ENCODE peak calls at places on chromosomes 16 and 17, in seven cellular contexts. P is Peyer's patch, B is sigmoid colon, Q is stomach, R is uterus, H is heart left ventricle, K is A549. C is an unnamed sample.

GRCh38 chr17:80008383-80008840 is 27.3 kb downstream of the TBC1D16 start:
- DNase-seq in P (peak; percentile 89), B (peak; percentile 90), Q (peak; percentile 92), R (peak; percentile 80), H (peak; percentile 79), K (peak; percentile 77), C (peak; percentile 82)

GRCh38 chr17:65750678-65751077 is 189.2 kb upstream of the AXIN2 start:
- DNase-seq in P (peak; percentile 77), B (peak; percentile 73), Q (peak; percentile 87), R (peak; percentile 68), H (peak; percentile 64), K (peak; percentile 91), C (peak; percentile 67)

GRCh38 chr16:56603589-56603988 is 4.8 kb upstream of the MT2A start:
- DNase-seq in P (peak; percentile 71), B (no peak), Q (peak; percentile 61), R (no peak), H (peak; percentile 77), K (peak; percentile 78), C (peak; percentile 63)

GRCh38 chr17:81831957-81832607 is 1.0 kb downstream of the MCRIP1 start:
- DNase-seq in P (no peak), B (no peak), Q (no peak), R (no peak), H (no peak), K (no peak), C (peak; percentile 35)

GRCh38 chr16:86762035-86762550 is 183.7 kb downstream of the FOXL1 start:
- DNase-seq in P (peak; percentile 14), B (peak; percentile 6), Q (no peak), R (no peak), H (no peak), K (no peak), C (no peak)

GRCh38 chr17:35460354-35460851 is 11.8 kb upstream of the SLFN13 start:
- DNase-seq in P (peak; percentile 95), B (no peak), Q (peak; percentile 88), R (peak; percentile 14), H (no peak), K (peak; percentile 42), C (peak; percentile 52)

GRCh38 chr17:39676198-39676819 is 8.1 kb downstream of the PNMT start:
- DNase-seq in P (peak; percentile 81), B (no peak), Q (peak; percentile 84), R (no peak), H (peak; percentile 89), K (peak; percentile 51), C (peak; percentile 78)

GRCh38 chr16:75116081-75116910 is at the start of gene LDHD:
- DNase-seq in P (peak; percentile 88), B (peak; percentile 93), Q (peak; percentile 94), R (peak; percentile 72), H (peak; percentile 93), K (peak; percentile 81), C (peak; percentile 91)

GRCh38 chr16:56950051-56950450 is 11.7 kb upstream of the CETP start:
- DNase-seq in P (peak; percentile 42), B (no peak), Q (no peak), R (no peak), H (no peak), K (no peak), C (no peak)

GRCh38 chr16:71250461-71251232 is 20.1 kb upstream of the HYDIN start:
- DNase-seq in P (no peak), B (no peak), Q (no peak), R (no peak), H (no peak), K (no peak), C (no peak)

GRCh38 chr16:86594712-86595111 is 16.4 kb downstream of the FOXL1 start:
- DNase-seq in P (no peak), B (no peak), Q (no peak), R (no peak), H (no peak), K (no peak), C (no peak)

GRCh38 chr16:81571592-81572230 is 127.1 kb downstream of the CMIP start:
- DNase-seq in P (no peak), B (no peak), Q (no peak), R (no peak), H (no peak), K (no peak), C (no peak)

GRCh38 chr16:53611151-53611802 is 92.4 kb downstream of the RPGRIP1L start:
- DNase-seq in P (no peak), B (no peak), Q (no peak), R (no peak), H (no peak), K (no peak), C (no peak)

GRCh38 chr17:949623-950338 is 29.8 kb downstream of the NXN start:
- DNase-seq in P (no peak), B (no peak), Q (no peak), R (no peak), H (no peak), K (no peak), C (no peak)

GRCh38 chr17:58991718-58992331 is 114.9 kb downstream of the TRIM37 start:
- DNase-seq in P (peak; percentile 84), B (no peak), Q (peak; percentile 46), R (no peak), H (no peak), K (peak; percentile 37), C (no peak)

GRCh38 chr16:69555437-69555836 is 10.3 kb upstream of the NFAT5 start:
- DNase-seq in P (no peak), B (no peak), Q (no peak), R (no peak), H (no peak), K (no peak), C (no peak)

GRCh38 chr16:55302635-55303034 is 21.4 kb upstream of the IRX6 start:
- DNase-seq in P (no peak), B (no peak), Q (no peak), R (no peak), H (no peak), K (no peak), C (no peak)

GRCh38 chr17:71802663-71803062 is 318.2 kb upstream of the SOX9 start:
- DNase-seq in P (no peak), B (no peak), Q (no peak), R (no peak), H (no peak), K (no peak), C (no peak)

GRCh38 chr17:71803656-71804284 is 317.1 kb upstream of the SOX9 start:
- DNase-seq in P (no peak), B (no peak), Q (no peak), R (no peak), H (no peak), K (no peak), C (no peak)

GRCh38 chr17:71801301-71801700 is 319.5 kb upstream of the SOX9 start:
- DNase-seq in P (no peak), B (no peak), Q (no peak), R (peak; percentile 17), H (no peak), K (no peak), C (no peak)

GRCh38 chr17:71799657-71800056 is 321.2 kb upstream of the SOX9 start:
- DNase-seq in P (no peak), B (no peak), Q (no peak), R (no peak), H (no peak), K (no peak), C (no peak)
- H3K27ac ChIP-seq in P (no peak overlapping the region), B (no peak overlapping the region), Q (no peak overlapping the region), R (no peak overlapping the region), H (no peak overlapping the region), K (no peak overlapping the region), C (no peak overlapping the region)

GRCh38 chr16:64907844-64908243 is 214.0 kb downstream of the CDH11 start:
- DNase-seq in P (no peak), B (no peak), Q (no peak), R (no peak), H (no peak), K (no peak), C (peak; percentile 50)

DNA sequence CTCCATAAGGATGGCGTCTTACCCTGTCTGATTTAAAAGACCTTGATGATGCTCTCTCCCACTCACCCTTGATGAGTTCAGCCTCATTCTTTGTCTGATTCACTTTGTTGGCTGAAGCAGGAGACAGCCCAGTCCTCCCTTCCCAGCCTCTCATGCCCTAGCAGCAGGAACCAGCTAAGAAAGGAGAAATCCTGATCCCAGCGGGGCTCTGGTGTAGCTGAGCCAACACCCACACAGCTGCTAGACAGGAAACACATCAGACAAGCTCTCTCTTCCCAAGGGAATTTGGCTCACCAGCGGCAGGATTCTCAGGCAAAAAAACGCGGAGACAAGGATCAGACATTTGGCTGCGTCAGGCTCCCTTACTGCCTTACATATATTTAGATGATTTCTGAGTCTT is 211.5 kb downstream of the CDH11 start:
- DNase-seq in P (no peak), B (no peak), Q (no peak), R (peak; percentile 22), H (peak; percentile 86), K (peak; percentile 16), C (peak; percentile 31)
- H3K9me3 ChIP-seq in P (no peaks in the 10 kb centered on the region), B (no peaks in the 10 kb centered on the region), Q (no peaks in the 10 kb centered on the region), R (no peaks in the 10 kb centered on the region), H (no peaks in the 10 kb centered on the region), K (no peaks in the 10 kb centered on the region), C (no peaks in the 10 kb centered on the region)

DNA sequence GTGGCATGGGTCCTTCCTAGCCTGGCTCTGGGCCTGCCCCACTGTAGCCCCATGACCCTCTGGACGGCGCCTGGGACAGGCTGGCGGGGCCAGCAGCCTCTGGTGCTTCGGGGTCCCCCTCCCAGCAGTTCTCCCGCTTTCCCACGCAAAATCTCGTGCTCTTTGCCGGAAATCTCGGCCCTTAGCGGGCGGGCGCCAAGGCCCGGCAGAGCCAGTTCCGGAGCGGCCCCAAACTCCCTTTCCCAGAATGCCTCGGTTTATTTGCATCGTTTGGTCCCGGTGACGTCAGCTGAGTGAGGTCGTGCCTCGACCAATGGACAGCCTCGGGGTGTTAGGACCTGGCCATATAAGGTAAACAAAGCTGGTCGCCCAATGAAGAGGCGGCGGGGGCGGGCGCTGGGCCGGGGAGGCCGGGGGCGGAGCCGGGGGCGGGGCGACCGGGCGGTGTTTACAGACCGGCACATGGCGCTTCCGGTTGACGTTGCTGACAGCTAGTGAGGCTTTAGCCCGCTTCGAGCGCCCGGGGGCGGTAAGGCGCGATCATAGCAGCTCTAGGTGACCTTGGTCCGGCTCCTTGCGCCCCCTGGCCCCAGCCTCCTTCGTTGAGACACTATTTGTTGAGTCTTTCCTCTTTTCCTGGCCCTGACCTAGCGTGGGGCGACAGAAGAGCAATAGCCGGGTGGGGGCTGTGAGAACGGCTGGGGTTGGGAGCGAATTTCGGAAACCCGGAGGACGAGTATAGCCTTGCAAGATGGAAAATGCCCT is 1.5 kb upstream of the UBALD1 start:
- DNase-seq in P (peak; percentile 100), B (peak; percentile 100), Q (peak; percentile 100), R (peak; percentile 99), H (peak; percentile 100), K (peak; percentile 100), C (peak; percentile 100)
- TF ChIP-seq POLR2A in P (peak; percentile 67), B (peak; percentile 91), Q (peak; percentile 67), R (peak; percentile 82), H (peak; percentile 78), K (peak; percentile 72), C (peak; percentile 55)

GRCh38 chr16:10171225-10171624 is 11.0 kb downstream of the GRIN2A start:
- DNase-seq in P (no peak), B (no peak), Q (no peak), R (no peak), H (no peak), K (no peak), C (no peak)

GRCh38 chr16:10170016-10170415 is 12.2 kb downstream of the GRIN2A start:
- DNase-seq in P (no peak), B (no peak), Q (no peak), R (no peak), H (no peak), K (no peak), C (no peak)

GRCh38 chr16:10165643-10166042 is 16.6 kb downstream of the GRIN2A start:
- DNase-seq in P (no peak), B (no peak), Q (no peak), R (no peak), H (no peak), K (no peak), C (no peak)

GRCh38 chr16:10169031-10169430 is 13.2 kb downstream of the GRIN2A start:
- DNase-seq in P (no peak), B (no peak), Q (no peak), R (no peak), H (no peak), K (no peak), C (no peak)

GRCh38 chr16:10168258-10168657 is 14.0 kb downstream of the GRIN2A start:
- DNase-seq in P (no peak), B (no peak), Q (no peak), R (no peak), H (no peak), K (no peak), C (no peak)
- H3K27ac ChIP-seq in P (no peak overlapping the region), B (no peak overlapping the region), Q (no peak overlapping the region), R (no peak overlapping the region), H (no peak overlapping the region), K (no peak overlapping the region), C (no peak overlapping the region)